ENCODE peak calls at places on chromosomes 1 and 21, in seven cellular contexts. F is Right ventricle myocardium inferior, Q is H4, J is bronchial epithelial cell, M is SJSA1, D is iPS-NIHi11, I is B cell. B is an unnamed sample.
A peak's percentile ranks its signal among the peaks of the same experiment; 100 is the strongest.

GRCh38 chr1:204931768-204932572 is 61.3 kb downstream of the NFASC start:
- DNase-seq in F (no peak), Q (no peak), J (no peak), M (no peak), D (no peak), I (no peak), B (no peak)

GRCh38 chr1:30764939-30765582 is 7.5 kb upstream of the LAPTM5 start:
- DNase-seq in F (no peak), Q (no peak), J (no peak), M (no peak), D (no peak), I (no peak), B (no peak)

GRCh38 chr1:19468397-19468956 is 16.9 kb downstream of the CAPZB start:
- DNase-seq in F (peak; percentile 77), Q (no peak), J (peak; percentile 70), M (no peak), D (no peak), I (peak; percentile 55), B (no peak)

GRCh38 chr1:3028531-3029282 is 7.4 kb downstream of the ACTRT2 start:
- DNase-seq in F (no peak), Q (no peak), J (no peak), M (no peak), D (no peak), I (no peak), B (no peak)

GRCh38 chr1:49626474-49626873 is 397.3 kb downstream of the AGBL4 start:
- DNase-seq in F (no peak), Q (no peak), J (peak; percentile 8), M (no peak), D (no peak), I (no peak), B (no peak)

GRCh38 chr1:52239708-52240001 is 97.8 kb downstream of the ZFYVE9 start:
- DNase-seq in F (no peak), Q (no peak), J (no peak), M (no peak), D (no peak), I (peak; percentile 15), B (no peak)

GRCh38 chr1:14500041-14500440 is 98.4 kb upstream of the KAZN start:
- DNase-seq in F (no peak), Q (no peak), J (no peak), M (no peak), D (no peak), I (no peak), B (no peak)

GRCh38 chr1:53561488-53562115 is 102.4 kb downstream of the DMRTB1 start:
- DNase-seq in F (no peak), Q (no peak), J (no peak), M (no peak), D (no peak), I (no peak), B (no peak)

GRCh38 chr1:65881070-65881594 is 88.4 kb downstream of the PDE4B start:
- DNase-seq in F (no peak), Q (no peak), J (no peak), M (no peak), D (no peak), I (no peak), B (no peak)

GRCh38 chr1:106926748-106927582 is 129.5 kb upstream of the PRMT6 start:
- DNase-seq in F (no peak), Q (no peak), J (peak; percentile 75), M (no peak), D (no peak), I (no peak), B (no peak)

GRCh38 chr1:59020151-59020997 is 236.5 kb upstream of the JUN start:
- DNase-seq in F (no peak), Q (peak; percentile 82), J (peak; percentile 76), M (peak; percentile 79), D (no peak), I (peak; percentile 64), B (no peak)

GRCh38 chr1:153478692-153479618 is 18.5 kb upstream of the S100A7 start:
- DNase-seq in F (no peak), Q (no peak), J (no peak), M (no peak), D (no peak), I (no peak), B (no peak)

GRCh38 chr1:115302390-115302961 is 35.6 kb downstream of the NGF start:
- DNase-seq in F (no peak), Q (peak; percentile 48), J (peak; percentile 90), M (peak; percentile 88), D (no peak), I (no peak), B (peak; percentile 48)

GRCh38 chr1:192225713-192226112 is 67.5 kb downstream of the RGS18 start:
- DNase-seq in F (no peak), Q (peak; percentile 44), J (peak; percentile 59), M (no peak), D (no peak), I (no peak), B (no peak)

GRCh38 chr1:145993618-145994390 is 2.6 kb downstream of the TXNIP start:
- DNase-seq in F (no peak), Q (no peak), J (no peak), M (no peak), D (no peak), I (no peak), B (no peak)

GRCh38 chr21:15210235-15210678 is 145.5 kb upstream of the NRIP1 start:
- DNase-seq in F (peak; percentile 85), Q (peak; percentile 26), J (peak; percentile 97), M (no peak), D (no peak), I (no peak), B (peak; percentile 35)

GRCh38 chr1:8911416-8912309 is 33.2 kb upstream of the ENO1 start:
- DNase-seq in F (no peak), Q (no peak), J (peak; percentile 86), M (no peak), D (peak; percentile 46), I (no peak), B (no peak)

GRCh38 chr1:56915960-56916359 is 49.9 kb downstream of the C8B start:
- DNase-seq in F (no peak), Q (no peak), J (peak; percentile 43), M (no peak), D (no peak), I (no peak), B (no peak)

GRCh38 chr21:42574234-42575027 is 60.8 kb downstream of the SLC37A1 start:
- DNase-seq in F (no peak), Q (no peak), J (no peak), M (peak; percentile 17), D (no peak), I (no peak), B (no peak)

GRCh38 chr1:4585216-4585615 is 69.2 kb upstream of the AJAP1 start:
- DNase-seq in F (no peak), Q (no peak), J (no peak), M (no peak), D (peak; percentile 84), I (peak; percentile 47), B (no peak)

GRCh38 chr1:180933141-180933540 is 20.4 kb downstream of the KIAA1614 start:
- DNase-seq in F (no peak), Q (no peak), J (no peak), M (no peak), D (no peak), I (no peak), B (no peak)

GRCh38 chr1:162062542-162063015 is 6.9 kb upstream of the NOS1AP start:
- DNase-seq in F (no peak), Q (peak; percentile 58), J (no peak), M (no peak), D (no peak), I (no peak), B (no peak)

GRCh38 chr1:234150892-234151291 is 222.4 kb upstream of the COA6 start:
- DNase-seq in F (no peak), Q (no peak), J (no peak), M (no peak), D (no peak), I (no peak), B (no peak)

GRCh38 chr1:169024800-169025253 is 81.7 kb upstream of the ATP1B1 start:
- DNase-seq in F (no peak), Q (no peak), J (no peak), M (no peak), D (no peak), I (no peak), B (no peak)

GRCh38 chr1:15038232-15039016 is 115.1 kb upstream of the TMEM51 start:
- DNase-seq in F (no peak), Q (peak; percentile 60), J (peak; percentile 20), M (peak; percentile 26), D (peak; percentile 62), I (no peak), B (no peak)

GRCh38 chr1:175725684-175726083 is 17.7 kb downstream of the TNR start:
- DNase-seq in F (no peak), Q (no peak), J (peak; percentile 10), M (no peak), D (peak; percentile 66), I (no peak), B (no peak)

GRCh38 chr1:205430631-205431305 is 8.9 kb upstream of the LEMD1 start:
- DNase-seq in F (no peak), Q (no peak), J (peak; percentile 38), M (peak; percentile 56), D (peak; percentile 77), I (peak; percentile 80), B (no peak)

GRCh38 chr1:15008783-15009709 is 144.5 kb upstream of the TMEM51 start:
- DNase-seq in F (peak; percentile 16), Q (no peak), J (no peak), M (no peak), D (no peak), I (no peak), B (no peak)

GRCh38 chr1:114427612-114428011 is 83.4 kb downstream of the TRIM33 start:
- DNase-seq in F (no peak), Q (no peak), J (no peak), M (no peak), D (no peak), I (no peak), B (no peak)

GRCh38 chr1:24927886-24928630 is 2.0 kb downstream of the RUNX3 start:
- DNase-seq in F (no peak), Q (no peak), J (no peak), M (no peak), D (no peak), I (no peak), B (no peak)

GRCh38 chr1:36091698-36092097 is 3.0 kb downstream of the ADPRS start:
- DNase-seq in F (no peak), Q (no peak), J (no peak), M (no peak), D (no peak), I (no peak), B (no peak)

GRCh38 chr1:58765016-58765415 is 18.8 kb downstream of the JUN start:
- DNase-seq in F (no peak), Q (no peak), J (peak; percentile 63), M (no peak), D (no peak), I (no peak), B (no peak)

GRCh38 chr1:171403396-171403795 is 81.9 kb upstream of the PRRC2C start:
- DNase-seq in F (no peak), Q (peak; percentile 75), J (peak; percentile 49), M (no peak), D (no peak), I (no peak), B (peak; percentile 66)

GRCh38 chr1:223016381-223016780 is 126.7 kb downstream of the TLR5 start:
- DNase-seq in F (no peak), Q (no peak), J (no peak), M (no peak), D (no peak), I (no peak), B (no peak)

GRCh38 chr1:97778718-97779117 is 142.1 kb downstream of the DPYD start:
- DNase-seq in F (no peak), Q (no peak), J (peak; percentile 2), M (no peak), D (no peak), I (no peak), B (no peak)

GRCh38 chr1:4110888-4111287 is 210.8 kb upstream of the C1orf174 start:
- DNase-seq in F (peak; percentile 62), Q (no peak), J (no peak), M (no peak), D (no peak), I (no peak), B (no peak)

B was measured in T1000.